ENCODE peak calls at places on chromosomes 7 and 10, in seven cellular contexts. One of them, this sample, is unnamed.

GRCh38 chr10:33237736-33238624 is 96.5 kb downstream of the NRP1 start:
- DNase-seq in H1: peak
- DNase-seq in HepG2: peak
- DNase-seq in K562: no peak
- DNase-seq in GM12878: no peak
- DNase-seq in NT2/D1: peak
- DNase-seq in SK-N-SH: no peak
- DNase-seq in this sample: peak

GRCh38 chr7:126659124-126659523 is 593.6 kb downstream of the GRM8 start:
- DNase-seq in H1: no peak
- DNase-seq in HepG2: no peak
- DNase-seq in K562: no peak
- DNase-seq in GM12878: peak
- DNase-seq in NT2/D1: no peak
- DNase-seq in SK-N-SH: no peak
- DNase-seq in this sample: no peak

GRCh38 chr7:149733554-149734513 is 39.6 kb downstream of the ZNF467 start:
- DNase-seq in H1: no peak
- DNase-seq in HepG2: no peak
- DNase-seq in K562: no peak
- DNase-seq in GM12878: no peak
- DNase-seq in NT2/D1: no peak
- DNase-seq in SK-N-SH: no peak
- DNase-seq in this sample: no peak

GRCh38 chr7:16660702-16661464 is 14.9 kb downstream of the BZW2 start:
- DNase-seq in H1: no peak
- DNase-seq in HepG2: peak
- DNase-seq in K562: no peak
- DNase-seq in GM12878: no peak
- DNase-seq in NT2/D1: no peak
- DNase-seq in SK-N-SH: no peak
- DNase-seq in this sample: no peak

GRCh38 chr7:117005449-117005848 is 52.1 kb downstream of the ST7 start:
- DNase-seq in H1: no peak
- DNase-seq in HepG2: no peak
- DNase-seq in K562: no peak
- DNase-seq in GM12878: no peak
- DNase-seq in NT2/D1: no peak
- DNase-seq in SK-N-SH: no peak
- DNase-seq in this sample: no peak

GRCh38 chr10:3803884-3804741 is 19.1 kb upstream of the KLF6 start:
- DNase-seq in H1: no peak
- DNase-seq in HepG2: no peak
- DNase-seq in K562: peak
- DNase-seq in GM12878: no peak
- DNase-seq in NT2/D1: no peak
- DNase-seq in SK-N-SH: no peak
- DNase-seq in this sample: no peak

GRCh38 chr10:576130-576465 is 113.4 kb downstream of the DIP2C start:
- DNase-seq in H1: no peak
- DNase-seq in HepG2: no peak
- DNase-seq in K562: no peak
- DNase-seq in GM12878: no peak
- DNase-seq in NT2/D1: no peak
- DNase-seq in SK-N-SH: no peak
- DNase-seq in this sample: no peak

GRCh38 chr7:152383341-152384234 is 52.2 kb downstream of the KMT2C start:
- DNase-seq in H1: no peak
- DNase-seq in HepG2: no peak
- DNase-seq in K562: no peak
- DNase-seq in GM12878: no peak
- DNase-seq in NT2/D1: no peak
- DNase-seq in SK-N-SH: no peak
- DNase-seq in this sample: no peak

GRCh38 chr7:67771840-67772605 is 775.4 kb downstream of the TYW1 start:
- DNase-seq in H1: no peak
- DNase-seq in HepG2: no peak
- DNase-seq in K562: no peak
- DNase-seq in GM12878: no peak
- DNase-seq in NT2/D1: no peak
- DNase-seq in SK-N-SH: no peak
- DNase-seq in this sample: no peak

GRCh38 chr7:38870147-38870546 is 38.8 kb downstream of the VPS41 start:
- DNase-seq in H1: no peak
- DNase-seq in HepG2: no peak
- DNase-seq in K562: no peak
- DNase-seq in GM12878: no peak
- DNase-seq in NT2/D1: no peak
- DNase-seq in SK-N-SH: no peak
- DNase-seq in this sample: no peak

GRCh38 chr10:84214612-84215235 is 10.6 kb downstream of the LRIT2 start:
- DNase-seq in H1: peak
- DNase-seq in HepG2: peak
- DNase-seq in K562: peak
- DNase-seq in GM12878: no peak
- DNase-seq in NT2/D1: peak
- DNase-seq in SK-N-SH: peak
- DNase-seq in this sample: peak

GRCh38 chr10:96626795-96627194 is 40.0 kb upstream of the TM9SF3 start:
- DNase-seq in H1: no peak
- DNase-seq in HepG2: no peak
- DNase-seq in K562: peak
- DNase-seq in GM12878: no peak
- DNase-seq in NT2/D1: no peak
- DNase-seq in SK-N-SH: no peak
- DNase-seq in this sample: no peak

GRCh38 chr7:25698709-25699108 is 453.3 kb upstream of the NFE2L3 start:
- DNase-seq in H1: no peak
- DNase-seq in HepG2: no peak
- DNase-seq in K562: no peak
- DNase-seq in GM12878: no peak
- DNase-seq in NT2/D1: no peak
- DNase-seq in SK-N-SH: no peak
- DNase-seq in this sample: no peak

GRCh38 chr7:130888017-130888371 is 154.0 kb upstream of the KLF14 start:
- DNase-seq in H1: no peak
- DNase-seq in HepG2: no peak
- DNase-seq in K562: peak
- DNase-seq in GM12878: no peak
- DNase-seq in NT2/D1: no peak
- DNase-seq in SK-N-SH: no peak
- DNase-seq in this sample: no peak

GRCh38 chr10:97823734-97824133 is 25.9 kb upstream of the GOLGA7B start:
- DNase-seq in H1: no peak
- DNase-seq in HepG2: no peak
- DNase-seq in K562: no peak
- DNase-seq in GM12878: no peak
- DNase-seq in NT2/D1: no peak
- DNase-seq in SK-N-SH: no peak
- DNase-seq in this sample: no peak

GRCh38 chr7:1240917-1241509 is 8.3 kb downstream of the UNCX start:
- DNase-seq in H1: no peak
- DNase-seq in HepG2: no peak
- DNase-seq in K562: no peak
- DNase-seq in GM12878: no peak
- DNase-seq in NT2/D1: no peak
- DNase-seq in SK-N-SH: no peak
- DNase-seq in this sample: no peak

GRCh38 chr10:88931548-88931947 is 21.0 kb downstream of the ACTA2 start:
- DNase-seq in H1: no peak
- DNase-seq in HepG2: no peak
- DNase-seq in K562: no peak
- DNase-seq in GM12878: no peak
- DNase-seq in NT2/D1: no peak
- DNase-seq in SK-N-SH: no peak
- DNase-seq in this sample: no peak

GRCh38 chr10:46539596-46540411 is 16.7 kb downstream of the GPRIN2 start:
- DNase-seq in H1: no peak
- DNase-seq in HepG2: peak
- DNase-seq in K562: no peak
- DNase-seq in GM12878: no peak
- DNase-seq in NT2/D1: no peak
- DNase-seq in SK-N-SH: no peak
- DNase-seq in this sample: no peak

GRCh38 chr10:133379152-133379800 is at the start of gene PAOX:
- DNase-seq in H1: no peak
- DNase-seq in HepG2: no peak
- DNase-seq in K562: peak
- DNase-seq in GM12878: no peak
- DNase-seq in NT2/D1: no peak
- DNase-seq in SK-N-SH: peak
- DNase-seq in this sample: no peak

GRCh38 chr7:24756989-24757798 is at the start of gene GSDME:
- DNase-seq in H1: no peak
- DNase-seq in HepG2: peak
- DNase-seq in K562: peak
- DNase-seq in GM12878: no peak
- DNase-seq in NT2/D1: peak
- DNase-seq in SK-N-SH: peak
- DNase-seq in this sample: no peak

GRCh38 chr10:83952273-83952672 is 187.0 kb upstream of the GHITM start:
- DNase-seq in H1: no peak
- DNase-seq in HepG2: no peak
- DNase-seq in K562: no peak
- DNase-seq in GM12878: no peak
- DNase-seq in NT2/D1: no peak
- DNase-seq in SK-N-SH: no peak
- DNase-seq in this sample: no peak

GRCh38 chr7:13989138-13989943 is at the start of gene ETV1:
- DNase-seq in H1: peak
- DNase-seq in HepG2: peak
- DNase-seq in K562: peak
- DNase-seq in GM12878: no peak
- DNase-seq in NT2/D1: peak
- DNase-seq in SK-N-SH: peak
- DNase-seq in this sample: no peak

GRCh38 chr10:36671607-36672006 is 453.8 kb upstream of the ANKRD30A start:
- DNase-seq in H1: no peak
- DNase-seq in HepG2: no peak
- DNase-seq in K562: no peak
- DNase-seq in GM12878: no peak
- DNase-seq in NT2/D1: no peak
- DNase-seq in SK-N-SH: no peak
- DNase-seq in this sample: no peak

GRCh38 chr10:10138685-10139084 is 879.0 kb upstream of the CELF2 start:
- DNase-seq in H1: no peak
- DNase-seq in HepG2: no peak
- DNase-seq in K562: no peak
- DNase-seq in GM12878: no peak
- DNase-seq in NT2/D1: no peak
- DNase-seq in SK-N-SH: no peak
- DNase-seq in this sample: no peak

GRCh38 chr10:85600026-85600743 is 766.4 kb downstream of the GRID1 start:
- DNase-seq in H1: no peak
- DNase-seq in HepG2: no peak
- DNase-seq in K562: no peak
- DNase-seq in GM12878: no peak
- DNase-seq in NT2/D1: no peak
- DNase-seq in SK-N-SH: no peak
- DNase-seq in this sample: no peak

DNA sequence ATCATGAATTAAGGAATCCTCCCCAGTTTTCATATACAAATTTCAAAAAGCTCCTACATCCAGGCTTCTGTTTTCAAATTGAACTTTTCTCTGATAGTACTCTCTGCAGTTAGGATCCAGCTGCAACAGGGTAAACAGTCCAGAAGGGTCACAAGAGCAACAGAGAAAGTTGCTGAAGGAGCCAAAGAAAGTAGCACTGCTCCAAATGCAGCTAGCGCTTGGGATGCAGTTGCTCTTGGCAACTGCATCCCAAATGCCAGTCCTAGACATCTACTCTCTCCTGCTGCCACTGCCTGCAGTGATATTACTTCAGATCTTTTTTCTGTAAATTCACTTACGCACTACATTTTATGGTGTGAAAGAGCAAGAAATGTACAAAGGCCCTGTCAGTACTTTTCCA is 14.6 kb downstream of the GPR37 start:
- DNase-seq in H1: no peak
- DNase-seq in HepG2: no peak
- DNase-seq in K562: no peak
- DNase-seq in GM12878: no peak
- DNase-seq in NT2/D1: no peak
- DNase-seq in SK-N-SH: no peak
- DNase-seq in this sample: no peak
- H3K4me3 ChIP-seq in H1: no peak
- H3K4me3 ChIP-seq in HepG2: no peak
- H3K4me3 ChIP-seq in K562: no peak
- H3K4me3 ChIP-seq in GM12878: no peak
- H3K4me3 ChIP-seq in NT2/D1: no peak
- H3K4me3 ChIP-seq in SK-N-SH: no peak
- H3K4me3 ChIP-seq in this sample: no peak

DNA sequence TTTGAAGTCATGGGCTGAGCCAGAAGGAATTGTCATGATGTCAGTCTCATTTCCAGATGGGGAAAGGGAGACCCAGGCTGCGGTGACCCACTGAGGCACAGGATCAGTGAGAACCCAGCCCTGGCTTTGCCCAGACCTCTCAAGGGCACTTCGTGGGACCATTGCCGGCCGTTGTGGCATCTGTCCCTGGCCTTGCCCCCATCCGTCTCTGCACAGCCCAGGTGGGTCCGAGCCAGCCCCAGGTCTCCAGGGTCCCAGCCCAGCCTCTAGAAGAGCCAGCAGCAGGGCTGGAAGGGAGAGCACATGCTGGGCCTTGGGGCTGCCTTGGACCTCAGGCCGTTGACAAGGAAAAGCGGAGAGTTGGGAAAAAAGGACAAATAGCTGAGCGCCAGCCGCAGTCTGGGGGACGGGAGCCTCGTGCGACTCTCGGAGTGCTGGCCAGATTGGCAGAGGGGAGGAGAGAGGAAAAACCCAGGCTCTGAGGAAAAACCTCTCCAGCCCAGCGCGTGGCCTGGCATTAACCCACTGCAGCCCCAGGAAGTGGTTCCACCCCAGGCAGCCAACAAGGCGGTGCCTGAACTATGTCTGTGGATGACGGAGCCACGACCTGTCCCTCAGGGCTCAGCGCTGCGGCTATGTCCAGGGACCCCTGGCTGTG is 30.2 kb downstream of the GRIFIN start:
- DNase-seq in H1: no peak
- DNase-seq in HepG2: no peak
- DNase-seq in K562: no peak
- DNase-seq in GM12878: no peak
- DNase-seq in NT2/D1: no peak
- DNase-seq in SK-N-SH: no peak
- DNase-seq in this sample: no peak
- TF ChIP-seq YY1 in H1: no peak
- TF ChIP-seq YY1 in HepG2: no peak
- TF ChIP-seq YY1 in K562: no peak
- TF ChIP-seq YY1 in GM12878: no peak
- TF ChIP-seq YY1 in NT2/D1: no peak
- TF ChIP-seq YY1 in SK-N-SH: no peak
- TF ChIP-seq YY1 in this sample: no peak

GRCh38 chr10:93352638-93353383 is 129.3 kb downstream of the MYOF start:
- DNase-seq in H1: no peak
- DNase-seq in HepG2: peak
- DNase-seq in K562: peak
- DNase-seq in GM12878: no peak
- DNase-seq in NT2/D1: no peak
- DNase-seq in SK-N-SH: peak
- DNase-seq in this sample: no peak
- H3K4me3 ChIP-seq in H1: no peak
- H3K4me3 ChIP-seq in HepG2: no peak
- H3K4me3 ChIP-seq in K562: no peak
- H3K4me3 ChIP-seq in GM12878: no peak
- H3K4me3 ChIP-seq in NT2/D1: no peak
- H3K4me3 ChIP-seq in SK-N-SH: no peak
- H3K4me3 ChIP-seq in this sample: no peak

GRCh38 chr10:110421512-110422138 is 76.1 kb upstream of the DUSP5 start:
- DNase-seq in H1: no peak
- DNase-seq in HepG2: no peak
- DNase-seq in K562: peak
- DNase-seq in GM12878: no peak
- DNase-seq in NT2/D1: no peak
- DNase-seq in SK-N-SH: no peak
- DNase-seq in this sample: no peak
- TF ChIP-seq YY1 in H1: no peak
- TF ChIP-seq YY1 in HepG2: no peak
- TF ChIP-seq YY1 in K562: no peak
- TF ChIP-seq YY1 in GM12878: no peak
- TF ChIP-seq YY1 in NT2/D1: no peak
- TF ChIP-seq YY1 in SK-N-SH: no peak
- TF ChIP-seq YY1 in this sample: no peak